ENCODE peak calls at places on chromosome 9, in nine cellular contexts. M is IMR-90, P is GM12878, U is heart left ventricle, G is tibial nerve, L is transverse colon, W is uterus, H is breast epithelium, E is ovary. B is an unnamed sample.

GRCh38 chr9:14445946-14446345 is 132.0 kb upstream of the NFIB start:
- DNase-seq in H (no peak), G (no peak), P (no peak), M (no peak), E (no peak), L (no peak), W (no peak), U (no peak), B (no peak)

GRCh38 chr9:98755006-98755618 is 41.2 kb downstream of the ANKS6 start:
- DNase-seq in M (no peak), E (no peak), U (no peak), W (no peak), L (no peak), H (no peak), G (no peak), P (no peak), B (no peak)

GRCh38 chr9:93097496-93098205 is 1.6 kb downstream of the CARD19 start:
- DNase-seq in G (no peak), L (peak; percentile 42), H (peak; percentile 47), M (peak; percentile 12), U (peak; percentile 30), P (no peak), W (peak; percentile 43), E (peak; percentile 25), B (no peak)

GRCh38 chr9:91898451-91899433 is 51.3 kb downstream of the ROR2 start:
- DNase-seq in W (peak; percentile 67), L (peak; percentile 37), P (no peak), H (no peak), E (no peak), G (no peak), M (peak; percentile 50), U (no peak), B (no peak)

GRCh38 chr9:128553695-128554094 is 1.3 kb downstream of the SPTAN1 start:
- DNase-seq in L (no peak), G (no peak), E (no peak), M (peak; percentile 86), P (no peak), H (no peak), U (no peak), W (no peak), B (no peak)

GRCh38 chr9:129146441-129146933 is 31.6 kb downstream of the IER5L start:
- DNase-seq in U (peak; percentile 54), E (peak; percentile 63), H (no peak), L (no peak), W (peak; percentile 63), M (no peak), P (no peak), G (no peak), B (no peak)

GRCh38 chr9:89387197-89387849 is 69.0 kb downstream of the SECISBP2 start:
- DNase-seq in U (no peak), W (no peak), M (no peak), P (no peak), H (no peak), L (no peak), E (no peak), G (no peak), B (peak; percentile 48)

GRCh38 chr9:94639045-94639995 is at the start of gene FBP1:
- DNase-seq in L (peak; percentile 77), M (no peak), G (no peak), W (no peak), H (peak; percentile 69), P (no peak), E (no peak), U (peak; percentile 56), B (no peak)

GRCh38 chr9:89080193-89080592 is 88.9 kb downstream of the S1PR3 start:
- DNase-seq in L (peak; percentile 29), W (peak; percentile 61), E (peak; percentile 27), P (no peak), H (no peak), G (peak; percentile 40), M (peak; percentile 23), U (peak; percentile 75), B (peak; percentile 38)

GRCh38 chr9:74511333-74511732 is 14.2 kb downstream of the RORB start:
- DNase-seq in M (no peak), E (no peak), L (no peak), U (no peak), H (no peak), P (no peak), G (no peak), W (no peak), B (no peak)

GRCh38 chr9:124098141-124098905 is 86.8 kb downstream of the LHX2 start:
- DNase-seq in P (no peak), G (no peak), E (no peak), W (no peak), M (no peak), H (no peak), L (no peak), U (no peak), B (no peak)

GRCh38 chr9:9498147-9498546 is 1114.7 kb downstream of the PTPRD start:
- DNase-seq in E (no peak), H (no peak), L (no peak), G (no peak), M (no peak), W (no peak), U (no peak), P (no peak), B (no peak)

GRCh38 chr9:89648247-89649000 is 43.6 kb downstream of the GADD45G start:
- DNase-seq in W (no peak), M (no peak), H (no peak), P (no peak), E (no peak), L (no peak), G (no peak), U (no peak), B (no peak)

GRCh38 chr9:73565026-73565425 is 413.4 kb downstream of the ANXA1 start:
- DNase-seq in H (no peak), L (no peak), G (no peak), W (no peak), P (no peak), M (no peak), U (no peak), E (no peak), B (no peak)

GRCh38 chr9:23590601-23591000 is 235.4 kb downstream of the ELAVL2 start:
- DNase-seq in U (no peak), P (no peak), M (no peak), E (no peak), L (no peak), G (no peak), W (no peak), H (no peak), B (no peak)

GRCh38 chr9:127056446-127056845 is 66.0 kb downstream of the ANGPTL2 start:
- DNase-seq in L (no peak), U (no peak), G (no peak), H (no peak), M (no peak), E (no peak), P (no peak), W (no peak), B (no peak)

GRCh38 chr9:36214571-36214970 is 23.9 kb downstream of the CLTA start:
- DNase-seq in P (no peak), H (no peak), U (no peak), L (no peak), M (peak; percentile 71), W (no peak), E (no peak), G (no peak), B (no peak)

GRCh38 chr9:110029422-110029814 is 178.5 kb downstream of the C9orf152 start:
- DNase-seq in H (no peak), L (no peak), W (peak; percentile 37), P (no peak), U (no peak), G (no peak), M (peak; percentile 85), E (no peak), B (no peak)

GRCh38 chr9:136570916-136571315 is 25.1 kb upstream of the NOTCH1 start:
- DNase-seq in G (no peak), P (no peak), M (no peak), L (no peak), H (no peak), E (no peak), U (no peak), W (no peak), B (no peak)
- H3K36me3 ChIP-seq in G (no peaks in the 10 kb centered on the region), P (no peaks in the 10 kb centered on the region), M (no peaks in the 10 kb centered on the region), L (no peaks in the 10 kb centered on the region), H (no peaks in the 10 kb centered on the region), E (no peaks in the 10 kb centered on the region), U (no peaks in the 10 kb centered on the region), W (no peaks in the 10 kb centered on the region), B (no peaks in the 10 kb centered on the region)

GRCh38 chr9:114995681-114996221 is 65.4 kb upstream of the TNFSF8 start:
- DNase-seq in L (no peak), P (no peak), M (no peak), G (no peak), W (no peak), H (no peak), E (no peak), U (peak; percentile 50), B (no peak)
- TF ChIP-seq POLR2A in L (no peak), P (no peak), M (no peak), G (no peak), W (no peak), H (no peak), E (no peak), U (no peak), B (no peak)

GRCh38 chr9:132591751-132592314 is 9.4 kb downstream of the BARHL1 start:
- DNase-seq in U (no peak), P (no peak), E (no peak), L (no peak), M (no peak), H (no peak), G (no peak), W (no peak), B (no peak)
- H3K4me3 ChIP-seq in U (no peak overlapping the region), P (no peak overlapping the region), E (no peak overlapping the region), L (no peak overlapping the region), M (no peak overlapping the region), H (no peak overlapping the region), G (no peak overlapping the region), W (no peak overlapping the region), B (no peak overlapping the region)

GRCh38 chr9:86303316-86303975 is 21.1 kb upstream of the ISCA1 start:
- DNase-seq in E (no peak), W (no peak), P (no peak), H (no peak), L (no peak), U (no peak), M (peak; percentile 53), G (no peak), B (no peak)
- H3K36me3 ChIP-seq in E (no peaks in the 10 kb centered on the region), W (no peaks in the 10 kb centered on the region), P (peaks cover 5% of the 10 kb centered on the region), H (peaks cover 18% of the 10 kb centered on the region), L (peaks cover 81% of the 10 kb centered on the region), U (peaks cover 100% of the 10 kb centered on the region), M (peaks cover 50% of the 10 kb centered on the region), G (peaks cover 5% of the 10 kb centered on the region), B (peaks cover 96% of the 10 kb centered on the region)

B was measured in gastrocnemius medialis.